ENCODE peak calls at places on chromosomes 13 and 19, in seven cellular contexts. One of them, this sample, is unnamed.

GRCh38 chr13:46721054-46721453 is 75.9 kb downstream of the ESD start:
- DNase-seq in K562: no peak
- DNase-seq in breast epithelium: no peak
- DNase-seq in stomach: peak; percentile 53
- DNase-seq in GM12891: no peak
- DNase-seq in sigmoid colon: no peak
- DNase-seq in endothelial cell of umbilical vein: peak; percentile 83
- DNase-seq in this sample: peak; percentile 73

GRCh38 chr19:9865732-9866627 is 30.9 kb downstream of the PIN1 start:
- DNase-seq in K562: no peak
- DNase-seq in endothelial cell of umbilical vein: no peak
- DNase-seq in sigmoid colon: no peak
- DNase-seq in stomach: no peak
- DNase-seq in breast epithelium: no peak
- DNase-seq in GM12891: no peak
- DNase-seq in this sample: peak; percentile 68

GRCh38 chr19:15332311-15332996 is at the start of gene BRD4:
- DNase-seq in breast epithelium: peak; percentile 50
- DNase-seq in K562: peak; percentile 91
- DNase-seq in GM12891: peak; percentile 72
- DNase-seq in endothelial cell of umbilical vein: peak; percentile 44
- DNase-seq in sigmoid colon: peak; percentile 85
- DNase-seq in stomach: peak; percentile 78
- DNase-seq in this sample: peak; percentile 81

GRCh38 chr13:114067886-114068722 is 64.3 kb downstream of the RASA3 start:
- DNase-seq in K562: no peak
- DNase-seq in GM12891: no peak
- DNase-seq in breast epithelium: no peak
- DNase-seq in sigmoid colon: peak; percentile 61
- DNase-seq in stomach: no peak
- DNase-seq in endothelial cell of umbilical vein: no peak
- DNase-seq in this sample: no peak

GRCh38 chr13:87867426-87867825 is 196.3 kb downstream of the SLITRK5 start:
- DNase-seq in breast epithelium: no peak
- DNase-seq in endothelial cell of umbilical vein: no peak
- DNase-seq in K562: no peak
- DNase-seq in sigmoid colon: no peak
- DNase-seq in GM12891: no peak
- DNase-seq in stomach: no peak
- DNase-seq in this sample: no peak

GRCh38 chr19:51417107-51417806 is at the start of gene SIGLEC10:
- DNase-seq in GM12891: peak; percentile 80
- DNase-seq in breast epithelium: no peak
- DNase-seq in stomach: peak; percentile 37
- DNase-seq in endothelial cell of umbilical vein: no peak
- DNase-seq in K562: no peak
- DNase-seq in sigmoid colon: no peak
- DNase-seq in this sample: peak; percentile 46

GRCh38 chr13:110182003-110182402 is 125.0 kb downstream of the COL4A1 start:
- DNase-seq in GM12891: no peak
- DNase-seq in endothelial cell of umbilical vein: no peak
- DNase-seq in K562: no peak
- DNase-seq in breast epithelium: no peak
- DNase-seq in stomach: no peak
- DNase-seq in sigmoid colon: peak; percentile 56
- DNase-seq in this sample: no peak

GRCh38 chr19:13817615-13818371 is 22.6 kb downstream of the ZSWIM4 start:
- DNase-seq in stomach: peak; percentile 87
- DNase-seq in breast epithelium: no peak
- DNase-seq in K562: peak; percentile 92
- DNase-seq in GM12891: no peak
- DNase-seq in sigmoid colon: no peak
- DNase-seq in endothelial cell of umbilical vein: no peak
- DNase-seq in this sample: peak; percentile 99

GRCh38 chr13:21668665-21669599 is 1.9 kb upstream of the FGF9 start:
- DNase-seq in sigmoid colon: peak; percentile 73
- DNase-seq in GM12891: no peak
- DNase-seq in breast epithelium: no peak
- DNase-seq in stomach: no peak
- DNase-seq in endothelial cell of umbilical vein: no peak
- DNase-seq in K562: no peak
- DNase-seq in this sample: peak; percentile 69
- TF ChIP-seq POLR2AphosphoS5 in sigmoid colon: no peak
- TF ChIP-seq POLR2AphosphoS5 in GM12891: no peak
- TF ChIP-seq POLR2AphosphoS5 in breast epithelium: no peak
- TF ChIP-seq POLR2AphosphoS5 in stomach: no peak
- TF ChIP-seq POLR2AphosphoS5 in endothelial cell of umbilical vein: no peak
- TF ChIP-seq POLR2AphosphoS5 in K562: no peak
- TF ChIP-seq POLR2AphosphoS5 in this sample: no peak

DNA sequence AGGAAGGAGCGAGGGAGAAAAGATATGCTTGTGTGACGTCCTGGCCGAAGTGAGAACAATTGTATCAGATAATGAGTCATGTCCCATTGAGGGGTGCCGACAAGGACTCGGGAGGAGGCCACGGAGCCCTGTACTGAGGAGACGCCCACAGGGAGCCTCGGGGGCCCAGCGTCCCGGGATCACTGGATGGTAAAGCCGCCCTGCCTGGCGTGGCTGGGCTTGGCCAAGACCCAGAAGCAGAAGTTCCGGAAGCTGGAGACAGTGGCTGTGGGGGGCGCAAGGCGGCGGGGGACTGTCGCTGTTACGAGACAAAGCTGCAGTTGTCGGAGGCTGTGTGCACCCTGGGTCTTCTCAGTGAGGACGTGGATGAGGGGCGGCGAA is 54.2 kb downstream of the MCF2L start:
- DNase-seq in stomach: no peak
- DNase-seq in K562: no peak
- DNase-seq in GM12891: no peak
- DNase-seq in breast epithelium: no peak
- DNase-seq in endothelial cell of umbilical vein: peak; percentile 38
- DNase-seq in sigmoid colon: no peak
- DNase-seq in this sample: peak; percentile 28
- TF ChIP-seq POLR2AphosphoS5 in stomach: no peak
- TF ChIP-seq POLR2AphosphoS5 in K562: no peak
- TF ChIP-seq POLR2AphosphoS5 in GM12891: no peak
- TF ChIP-seq POLR2AphosphoS5 in breast epithelium: no peak
- TF ChIP-seq POLR2AphosphoS5 in endothelial cell of umbilical vein: no peak
- TF ChIP-seq POLR2AphosphoS5 in sigmoid colon: no peak
- TF ChIP-seq POLR2AphosphoS5 in this sample: no peak

DNA sequence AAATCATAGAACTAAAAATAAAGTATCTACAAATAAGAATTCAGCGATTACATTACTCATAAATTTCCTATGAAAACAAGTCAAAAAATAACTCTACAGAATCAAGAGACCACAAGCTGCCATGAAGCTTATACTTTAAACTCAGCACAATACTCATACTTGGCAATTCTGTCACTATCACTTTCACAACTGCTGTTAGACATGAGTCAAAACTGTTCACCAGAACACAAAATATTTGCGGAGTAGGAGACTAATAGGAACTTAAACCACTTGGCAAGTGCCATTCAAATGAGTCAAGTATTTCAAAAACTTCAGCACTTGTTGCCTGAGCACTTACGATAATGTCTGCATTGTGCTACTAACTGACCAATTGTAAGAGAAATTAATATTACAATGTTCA is 387.8 kb upstream of the GPC6 start:
- DNase-seq in stomach: no peak
- DNase-seq in breast epithelium: no peak
- DNase-seq in GM12891: no peak
- DNase-seq in K562: no peak
- DNase-seq in sigmoid colon: no peak
- DNase-seq in endothelial cell of umbilical vein: no peak
- DNase-seq in this sample: no peak
- TF ChIP-seq POLR2AphosphoS5 in stomach: no peak
- TF ChIP-seq POLR2AphosphoS5 in breast epithelium: no peak
- TF ChIP-seq POLR2AphosphoS5 in GM12891: no peak
- TF ChIP-seq POLR2AphosphoS5 in K562: no peak
- TF ChIP-seq POLR2AphosphoS5 in sigmoid colon: no peak
- TF ChIP-seq POLR2AphosphoS5 in endothelial cell of umbilical vein: no peak
- TF ChIP-seq POLR2AphosphoS5 in this sample: no peak

GRCh38 chr19:50358483-50359431 is 6.7 kb downstream of the NAPSA start:
- DNase-seq in GM12891: peak; percentile 73
- DNase-seq in stomach: peak; percentile 58
- DNase-seq in breast epithelium: peak; percentile 54
- DNase-seq in endothelial cell of umbilical vein: peak; percentile 69
- DNase-seq in K562: peak; percentile 95
- DNase-seq in sigmoid colon: peak; percentile 77
- DNase-seq in this sample: no peak

GRCh38 chr19:50359432-50359818 is 6.0 kb downstream of the NAPSA start:
- DNase-seq in sigmoid colon: no peak
- DNase-seq in K562: no peak
- DNase-seq in GM12891: no peak
- DNase-seq in stomach: no peak
- DNase-seq in endothelial cell of umbilical vein: no peak
- DNase-seq in breast epithelium: no peak
- DNase-seq in this sample: no peak

GRCh38 chr19:50361290-50362029 is 4.0 kb downstream of the NAPSA start:
- DNase-seq in stomach: no peak
- DNase-seq in breast epithelium: no peak
- DNase-seq in endothelial cell of umbilical vein: no peak
- DNase-seq in K562: peak; percentile 83
- DNase-seq in GM12891: no peak
- DNase-seq in sigmoid colon: no peak
- DNase-seq in this sample: peak; percentile 71

GRCh38 chr19:50356691-50357177 is 8.7 kb downstream of the NAPSA start:
- DNase-seq in K562: no peak
- DNase-seq in sigmoid colon: no peak
- DNase-seq in stomach: no peak
- DNase-seq in endothelial cell of umbilical vein: no peak
- DNase-seq in breast epithelium: no peak
- DNase-seq in GM12891: no peak
- DNase-seq in this sample: no peak

GRCh38 chr19:50357178-50358100 is 8.0 kb downstream of the NAPSA start:
- DNase-seq in GM12891: peak; percentile 44
- DNase-seq in endothelial cell of umbilical vein: peak; percentile 72
- DNase-seq in K562: peak; percentile 75
- DNase-seq in breast epithelium: peak; percentile 72
- DNase-seq in sigmoid colon: peak; percentile 90
- DNase-seq in stomach: peak; percentile 81
- DNase-seq in this sample: peak; percentile 91
- TF ChIP-seq POLR2AphosphoS5 in GM12891: peak; percentile 36
- TF ChIP-seq POLR2AphosphoS5 in endothelial cell of umbilical vein: no peak
- TF ChIP-seq POLR2AphosphoS5 in K562: peak; percentile 45
- TF ChIP-seq POLR2AphosphoS5 in breast epithelium: no peak
- TF ChIP-seq POLR2AphosphoS5 in sigmoid colon: peak; percentile 27
- TF ChIP-seq POLR2AphosphoS5 in stomach: no peak
- TF ChIP-seq POLR2AphosphoS5 in this sample: no peak

GRCh38 chr13:50419896-50420295 is 404.7 kb downstream of the KCNRG start:
- DNase-seq in K562: no peak
- DNase-seq in breast epithelium: no peak
- DNase-seq in GM12891: no peak
- DNase-seq in endothelial cell of umbilical vein: no peak
- DNase-seq in stomach: peak; percentile 36
- DNase-seq in sigmoid colon: no peak
- DNase-seq in this sample: no peak
- TF ChIP-seq POLR2AphosphoS5 in K562: no peak
- TF ChIP-seq POLR2AphosphoS5 in breast epithelium: no peak
- TF ChIP-seq POLR2AphosphoS5 in GM12891: no peak
- TF ChIP-seq POLR2AphosphoS5 in endothelial cell of umbilical vein: no peak
- TF ChIP-seq POLR2AphosphoS5 in stomach: no peak
- TF ChIP-seq POLR2AphosphoS5 in sigmoid colon: no peak
- TF ChIP-seq POLR2AphosphoS5 in this sample: no peak

GRCh38 chr13:27082325-27082724 is 89.3 kb downstream of the USP12 start:
- DNase-seq in GM12891: no peak
- DNase-seq in K562: no peak
- DNase-seq in endothelial cell of umbilical vein: no peak
- DNase-seq in sigmoid colon: no peak
- DNase-seq in breast epithelium: no peak
- DNase-seq in stomach: no peak
- DNase-seq in this sample: no peak

GRCh38 chr13:27083183-27083582 is 88.4 kb downstream of the USP12 start:
- DNase-seq in stomach: no peak
- DNase-seq in endothelial cell of umbilical vein: no peak
- DNase-seq in breast epithelium: no peak
- DNase-seq in sigmoid colon: no peak
- DNase-seq in K562: no peak
- DNase-seq in GM12891: no peak
- DNase-seq in this sample: no peak

GRCh38 chr13:27079421-27079958 is 92.1 kb downstream of the USP12 start:
- DNase-seq in endothelial cell of umbilical vein: no peak
- DNase-seq in breast epithelium: no peak
- DNase-seq in K562: no peak
- DNase-seq in GM12891: no peak
- DNase-seq in sigmoid colon: no peak
- DNase-seq in stomach: no peak
- DNase-seq in this sample: peak; percentile 76

GRCh38 chr13:27081893-27082292 is 89.7 kb downstream of the USP12 start:
- DNase-seq in sigmoid colon: no peak
- DNase-seq in endothelial cell of umbilical vein: no peak
- DNase-seq in K562: no peak
- DNase-seq in GM12891: no peak
- DNase-seq in breast epithelium: no peak
- DNase-seq in stomach: no peak
- DNase-seq in this sample: no peak

GRCh38 chr13:27080018-27080948 is 91.3 kb downstream of the USP12 start:
- DNase-seq in sigmoid colon: no peak
- DNase-seq in endothelial cell of umbilical vein: no peak
- DNase-seq in GM12891: no peak
- DNase-seq in breast epithelium: no peak
- DNase-seq in stomach: no peak
- DNase-seq in K562: no peak
- DNase-seq in this sample: no peak
- TF ChIP-seq POLR2AphosphoS5 in sigmoid colon: no peak
- TF ChIP-seq POLR2AphosphoS5 in endothelial cell of umbilical vein: no peak
- TF ChIP-seq POLR2AphosphoS5 in GM12891: no peak
- TF ChIP-seq POLR2AphosphoS5 in breast epithelium: no peak
- TF ChIP-seq POLR2AphosphoS5 in stomach: no peak
- TF ChIP-seq POLR2AphosphoS5 in K562: no peak
- TF ChIP-seq POLR2AphosphoS5 in this sample: no peak

GRCh38 chr13:31951215-31951678 is 80.3 kb upstream of the FRY start:
- DNase-seq in sigmoid colon: peak; percentile 72
- DNase-seq in breast epithelium: peak; percentile 31
- DNase-seq in endothelial cell of umbilical vein: no peak
- DNase-seq in GM12891: peak; percentile 37
- DNase-seq in K562: no peak
- DNase-seq in stomach: peak; percentile 64
- DNase-seq in this sample: no peak
- TF ChIP-seq POLR2AphosphoS5 in sigmoid colon: no peak
- TF ChIP-seq POLR2AphosphoS5 in breast epithelium: no peak
- TF ChIP-seq POLR2AphosphoS5 in endothelial cell of umbilical vein: no peak
- TF ChIP-seq POLR2AphosphoS5 in GM12891: peak; percentile 73
- TF ChIP-seq POLR2AphosphoS5 in K562: no peak
- TF ChIP-seq POLR2AphosphoS5 in stomach: no peak
- TF ChIP-seq POLR2AphosphoS5 in this sample: no peak

This sample was measured in GM23338.